ENCODE peak calls at places on chromosomes 2 and 18, in seven cellular contexts. C, J, W, P, O, A and V are unnamed samples.

GRCh38 chr2:177242136-177242987 is 22.2 kb downstream of the NFE2L2 start:
- DNase-seq in C (peak; percentile 98), J (no peak), W (no peak), P (no peak), O (no peak), A (no peak), V (no peak)

GRCh38 chr2:46945671-46946070 is 30.1 kb upstream of the MCFD2 start:
- DNase-seq in C (no peak), J (no peak), W (no peak), P (no peak), O (no peak), A (no peak), V (no peak)

GRCh38 chr18:26711806-26712205 is 153.7 kb downstream of the AQP4 start:
- DNase-seq in C (no peak), J (no peak), W (no peak), P (no peak), O (no peak), A (no peak), V (no peak)

GRCh38 chr2:139911150-139911549 is 1131.0 kb upstream of the NXPH2 start:
- DNase-seq in C (no peak), J (no peak), W (no peak), P (no peak), O (no peak), A (no peak), V (no peak)

GRCh38 chr18:21243041-21243431 is 1.0 kb downstream of the GREB1L start:
- DNase-seq in C (peak; percentile 24), J (no peak), W (no peak), P (no peak), O (no peak), A (peak; percentile 28), V (no peak)

GRCh38 chr2:127382836-127383235 is 4.9 kb downstream of the MAP3K2 start:
- DNase-seq in C (no peak), J (no peak), W (no peak), P (no peak), O (no peak), A (no peak), V (no peak)

GRCh38 chr2:27737676-27738348 is 33.7 kb upstream of the MRPL33 start:
- DNase-seq in C (peak; percentile 76), J (no peak), W (no peak), P (no peak), O (no peak), A (no peak), V (peak; percentile 82)

GRCh38 chr18:3340682-3341097 is 78.8 kb downstream of the MYL12B start:
- DNase-seq in C (no peak), J (no peak), W (no peak), P (no peak), O (no peak), A (no peak), V (no peak)

GRCh38 chr2:124025896-124026295 is 809 bp downstream of the CNTNAP5 start:
- DNase-seq in C (no peak), J (no peak), W (no peak), P (no peak), O (no peak), A (peak; percentile 10), V (no peak)

GRCh38 chr2:126656311-126657145 is 570 bp downstream of the GYPC start:
- DNase-seq in C (peak; percentile 58), J (peak; percentile 48), W (peak; percentile 59), P (no peak), O (peak; percentile 20), A (peak; percentile 59), V (peak; percentile 93)

GRCh38 chr2:210459407-210459806 is 17.2 kb downstream of the LANCL1 start:
- DNase-seq in C (no peak), J (no peak), W (no peak), P (no peak), O (no peak), A (no peak), V (no peak)

GRCh38 chr2:172710584-172711024 is 25.0 kb upstream of the RAPGEF4 start:
- DNase-seq in C (peak; percentile 80), J (peak; percentile 33), W (peak; percentile 37), P (no peak), O (peak; percentile 22), A (peak; percentile 47), V (no peak)

GRCh38 chr2:218290316-218291261 is 1.7 kb downstream of the TMBIM1 start:
- DNase-seq in C (no peak), J (no peak), W (peak; percentile 70), P (no peak), O (peak; percentile 48), A (no peak), V (peak; percentile 92)

GRCh38 chr2:233085037-233085838 is 25.1 kb downstream of the INPP5D start:
- DNase-seq in C (no peak), J (no peak), W (peak; percentile 24), P (no peak), O (no peak), A (no peak), V (no peak)

GRCh38 chr2:47008381-47009280 is 93.0 kb upstream of the MCFD2 start:
- DNase-seq in C (peak; percentile 86), J (peak; percentile 26), W (no peak), P (no peak), O (no peak), A (no peak), V (no peak)

GRCh38 chr2:131125195-131125757 is 20.1 kb downstream of the PLEKHB2 start:
- DNase-seq in C (no peak), J (no peak), W (no peak), P (no peak), O (no peak), A (no peak), V (no peak)

GRCh38 chr2:100835253-100835652 is 15.3 kb downstream of the NPAS2 start:
- DNase-seq in C (no peak), J (no peak), W (no peak), P (no peak), O (no peak), A (no peak), V (no peak)

GRCh38 chr2:106193491-106193976 is 567 bp downstream of the UXS1 start:
- DNase-seq in C (no peak), J (peak; percentile 33), W (no peak), P (no peak), O (peak; percentile 21), A (peak; percentile 44), V (peak; percentile 92)

GRCh38 chr2:105378921-105379383 is 19.9 kb downstream of the FHL2 start:
- DNase-seq in C (no peak), J (no peak), W (no peak), P (no peak), O (no peak), A (no peak), V (no peak)

GRCh38 chr2:175621847-175622246 is 380.2 kb downstream of the LNPK start:
- DNase-seq in C (no peak), J (no peak), W (no peak), P (no peak), O (no peak), A (no peak), V (no peak)